ENCODE peak calls at places on chromosomes 13 and 19, in seven cellular contexts. Q, O, K, J, A, W and D are unnamed samples.

GRCh38 chr13:62092949-62093348 is 677.3 kb upstream of the PCDH20 start:
- DNase-seq in O (no peak), J (no peak), Q (no peak), W (no peak), K (no peak), A (no peak), D (no peak)

GRCh38 chr19:16429066-16429758 is 42.6 kb downstream of the EPS15L1 start:
- DNase-seq in A (no peak), Q (no peak), K (no peak), J (no peak), O (peak; percentile 72), W (no peak), D (no peak)

GRCh38 chr13:36986462-36987240 is 12.5 kb downstream of the ALG5 start:
- DNase-seq in K (no peak), A (no peak), W (peak; percentile 70), O (no peak), Q (no peak), J (no peak), D (peak; percentile 5)

GRCh38 chr13:74444877-74445479 is 310.8 kb upstream of the KLF12 start:
- DNase-seq in Q (no peak), J (no peak), W (peak; percentile 14), A (no peak), K (no peak), O (no peak), D (no peak)

GRCh38 chr13:38674208-38674607 is 12.7 kb upstream of the FREM2 start:
- DNase-seq in A (no peak), W (no peak), Q (no peak), J (no peak), K (no peak), O (no peak), D (no peak)

GRCh38 chr19:49677232-49677881 is at the start of gene PRMT1:
- DNase-seq in A (no peak), W (no peak), Q (no peak), K (no peak), O (peak; percentile 79), J (peak; percentile 44), D (peak; percentile 65)

GRCh38 chr19:44657211-44657921 is 13.7 kb downstream of the PVR start:
- DNase-seq in W (peak; percentile 68), J (peak; percentile 63), O (peak; percentile 83), A (peak; percentile 62), K (no peak), Q (peak; percentile 87), D (peak; percentile 80)

GRCh38 chr19:38046254-38047047 is 139.4 kb downstream of the SIPA1L3 start:
- DNase-seq in W (no peak), J (peak; percentile 68), K (no peak), A (no peak), Q (no peak), O (no peak), D (no peak)

GRCh38 chr19:20238025-20238623 is 71.1 kb downstream of the ZNF486 start:
- DNase-seq in J (peak; percentile 90), O (peak; percentile 93), Q (no peak), W (peak; percentile 77), K (peak; percentile 79), A (peak; percentile 86), D (peak; percentile 93)

GRCh38 chr13:94079876-94080275 is 399.6 kb downstream of the DCT start:
- DNase-seq in A (no peak), Q (no peak), K (no peak), W (peak; percentile 54), O (no peak), J (no peak), D (no peak)

GRCh38 chr13:41284512-41285288 is 21.3 kb upstream of the MTRF1 start:
- DNase-seq in Q (peak; percentile 60), O (no peak), K (no peak), W (peak; percentile 88), J (no peak), A (no peak), D (peak; percentile 66)

GRCh38 chr19:55014714-55015113 is 23.4 kb downstream of the GP6 start:
- DNase-seq in K (no peak), O (no peak), Q (no peak), J (no peak), A (no peak), W (no peak), D (no peak)

GRCh38 chr19:56538254-56538760 is 441 bp upstream of the ZFP28 start:
- DNase-seq in O (peak; percentile 94), J (peak; percentile 89), K (peak; percentile 45), Q (peak; percentile 89), A (peak; percentile 86), W (peak; percentile 85), D (peak; percentile 86)
- H3K9me3 ChIP-seq in O (no peaks in the 10 kb centered on the region), J (peaks cover 87% of the 10 kb centered on the region), K (peaks cover 43% of the 10 kb centered on the region), Q (peaks cover 88% of the 10 kb centered on the region), A (peaks cover 4% of the 10 kb centered on the region), W (peaks cover 37% of the 10 kb centered on the region), D (no peaks in the 10 kb centered on the region)

GRCh38 chr19:41172297-41173164 is 20.5 kb upstream of the CYP2S1 start:
- DNase-seq in Q (no peak), K (no peak), O (no peak), A (no peak), J (peak; percentile 44), W (no peak), D (no peak)
- TF ChIP-seq CTCF in Q (peak; percentile 40), K (no peak), O (no peak), A (no peak), J (no peak), W (no peak), D (no peak)

GRCh38 chr13:80180745-80181144 is 160.2 kb downstream of the SPRY2 start:
- DNase-seq in K (no peak), A (no peak), O (no peak), Q (no peak), W (no peak), J (no peak), D (no peak)

GRCh38 chr13:80173224-80173623 is 167.7 kb downstream of the SPRY2 start:
- DNase-seq in Q (no peak), W (no peak), J (peak; percentile 11), A (peak; percentile 61), K (no peak), O (no peak), D (no peak)

GRCh38 chr13:80177327-80177726 is 163.6 kb downstream of the SPRY2 start:
- DNase-seq in K (no peak), W (no peak), Q (no peak), J (no peak), O (no peak), A (no peak), D (no peak)
- H3K4me1 ChIP-seq in K (no peaks in the 10 kb centered on the region), W (no peaks in the 10 kb centered on the region), Q (no peaks in the 10 kb centered on the region), J (no peaks in the 10 kb centered on the region), O (no peaks in the 10 kb centered on the region), A (no peaks in the 10 kb centered on the region), D (no peaks in the 10 kb centered on the region)

GRCh38 chr19:29501816-29502580 is 23.8 kb upstream of the VSTM2B start:
- DNase-seq in Q (no peak), O (peak; percentile 35), W (no peak), A (no peak), K (no peak), J (no peak), D (no peak)

GRCh38 chr19:29499921-29500590 is 25.7 kb upstream of the VSTM2B start:
- DNase-seq in Q (no peak), K (no peak), O (no peak), W (no peak), J (no peak), A (no peak), D (no peak)

GRCh38 chr19:29497686-29498436 is 27.9 kb upstream of the VSTM2B start:
- DNase-seq in J (no peak), K (no peak), A (no peak), O (no peak), Q (no peak), W (no peak), D (no peak)

GRCh38 chr19:29497241-29497640 is 28.6 kb upstream of the VSTM2B start:
- DNase-seq in K (no peak), Q (no peak), J (no peak), O (peak; percentile 20), W (no peak), A (no peak), D (no peak)

DNA sequence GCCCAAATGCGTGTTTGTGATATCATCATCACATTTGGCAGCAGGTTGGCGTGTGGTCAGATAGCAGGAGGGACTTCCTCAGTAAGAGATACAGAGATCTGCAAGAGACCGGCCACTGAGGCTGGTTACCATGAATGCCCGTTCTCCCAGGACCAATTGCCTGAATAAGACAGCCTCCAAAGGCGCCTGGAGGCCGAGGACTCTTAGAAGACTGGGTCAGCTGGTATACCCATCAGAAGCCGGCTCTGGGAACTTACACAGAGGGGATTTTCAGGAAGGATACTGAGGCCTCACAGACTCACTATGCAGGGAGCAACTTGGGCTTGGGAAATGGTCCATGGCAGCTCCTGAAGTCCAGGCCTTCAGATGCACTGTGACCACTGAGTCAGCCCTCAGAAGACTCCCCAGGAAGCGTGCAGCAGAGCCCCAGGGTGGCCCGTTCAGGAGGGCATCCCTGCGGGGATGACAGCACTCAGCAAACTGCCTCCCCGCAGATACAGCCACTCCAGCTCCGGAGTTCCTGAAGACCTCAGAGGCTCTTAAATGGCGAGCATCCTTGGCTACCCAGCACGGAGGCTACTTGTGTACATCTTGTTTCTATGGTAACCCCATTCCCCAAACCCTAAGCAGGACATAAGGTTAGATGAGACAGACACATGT is 26.4 kb upstream of the VSTM2B start:
- DNase-seq in J (no peak), A (no peak), O (no peak), W (no peak), K (no peak), Q (no peak), D (no peak)
- H3K9me3 ChIP-seq in J (no peaks in the 10 kb centered on the region), A (no peaks in the 10 kb centered on the region), O (no peaks in the 10 kb centered on the region), W (peaks cover 5% of the 10 kb centered on the region), K (no peaks in the 10 kb centered on the region), Q (no peaks in the 10 kb centered on the region), D (no peaks in the 10 kb centered on the region)

DNA sequence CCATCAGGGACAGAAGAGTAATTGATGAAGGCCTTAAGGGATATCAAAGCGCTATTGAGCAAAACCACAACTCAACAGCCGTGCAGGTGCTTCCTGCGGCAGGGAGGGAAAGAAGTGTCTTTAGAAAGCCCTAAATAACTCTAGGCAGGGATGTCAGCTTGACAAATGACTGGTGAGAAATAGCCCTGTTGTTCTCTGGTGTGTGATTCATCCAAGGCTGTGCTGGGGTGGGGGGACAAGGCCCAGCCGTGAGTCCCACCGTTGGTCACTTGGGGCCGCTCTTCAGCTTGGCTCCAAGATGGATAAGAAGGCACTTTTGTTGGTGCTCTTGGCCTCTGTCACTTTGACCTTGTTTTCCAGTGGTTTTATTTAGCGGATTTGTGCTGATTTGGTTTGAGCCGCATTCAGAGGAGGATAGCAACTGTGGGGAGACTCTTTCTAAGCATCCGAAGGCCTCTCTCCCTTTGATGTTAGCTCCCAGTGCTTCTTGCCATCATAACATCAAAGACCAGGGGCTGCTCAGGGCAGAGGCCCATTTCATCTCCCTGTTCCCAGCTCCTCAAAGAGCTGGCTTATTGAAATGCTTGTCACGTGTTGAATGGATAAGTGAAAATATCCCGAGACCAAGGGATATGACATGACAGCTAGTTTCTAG is 130.3 kb upstream of the SERP2 start:
- DNase-seq in K (no peak), Q (no peak), J (peak; percentile 50), W (peak; percentile 74), O (no peak), A (no peak), D (peak; percentile 87)
- TF ChIP-seq CTCF in K (peak; percentile 37), Q (no peak), J (no peak), W (peak; percentile 59), O (no peak), A (no peak), D (peak; percentile 44)

GRCh38 chr19:6373813-6374108 is 1.2 kb downstream of the ALKBH7 start:
- DNase-seq in K (no peak), O (no peak), Q (no peak), A (no peak), W (no peak), J (no peak), D (no peak)
- H3K4me1 ChIP-seq in K (peaks cover 3% of the 10 kb centered on the region), O (no peaks in the 10 kb centered on the region), Q (peaks cover 7% of the 10 kb centered on the region), A (peaks cover 27% of the 10 kb centered on the region), W (peaks cover 11% of the 10 kb centered on the region), J (peaks cover 13% of the 10 kb centered on the region), D (peaks cover 4% of the 10 kb centered on the region)